ENCODE peak calls at places on chromosomes 7 and 10, in six cellular contexts. J is fibroblast of villous mesenchyme, A is hepatocyte, L is astrocyte of the cerebellum, E is HFF-Myc, H is omental fat pad. U is an unnamed sample.

GRCh38 chr7:7104971-7105370 is 77.4 kb upstream of the C1GALT1 start:
- DNase-seq in J (no peak), A (no peak), L (no peak), E (no peak), H (no peak), U (no peak)

GRCh38 chr7:149880871-149881301 is 7.1 kb downstream of the ATP6V0E2 start:
- DNase-seq in J (peak), A (peak), L (no peak), E (no peak), H (peak), U (no peak)

GRCh38 chr7:155831807-155832524 is 19.7 kb upstream of the SHH start:
- DNase-seq in J (no peak), A (peak), L (no peak), E (no peak), H (no peak), U (no peak)

GRCh38 chr7:151888079-151888673 is 11.3 kb upstream of the PRKAG2 start:
- DNase-seq in J (no peak), A (no peak), L (no peak), E (no peak), H (no peak), U (no peak)

GRCh38 chr10:124869941-124870340 is 68.3 kb downstream of the ABRAXAS2 start:
- DNase-seq in J (no peak), A (no peak), L (no peak), E (no peak), H (no peak), U (no peak)

GRCh38 chr10:80182986-80183385 is 22.4 kb downstream of the ANXA11 start:
- DNase-seq in J (no peak), A (no peak), L (no peak), E (no peak), H (no peak), U (no peak)

GRCh38 chr7:125661677-125662076 is 732.1 kb upstream of the POT1 start:
- DNase-seq in J (no peak), A (no peak), L (no peak), E (no peak), H (no peak), U (no peak)

GRCh38 chr10:97673736-97674525 is 13.1 kb downstream of the AVPI1 start:
- DNase-seq in J (peak), A (no peak), L (no peak), E (peak), H (no peak), U (no peak)

GRCh38 chr7:103928581-103928980 is 60.9 kb downstream of the RELN start:
- DNase-seq in J (no peak), A (no peak), L (no peak), E (no peak), H (no peak), U (no peak)

GRCh38 chr10:4450981-4451501 is 375.0 kb upstream of the AKR1E2 start:
- DNase-seq in J (peak), A (no peak), L (peak), E (peak), H (no peak), U (peak)

GRCh38 chr10:86022906-86023305 is 343.7 kb downstream of the GRID1 start:
- DNase-seq in J (no peak), A (no peak), L (no peak), E (no peak), H (no peak), U (no peak)

GRCh38 chr10:20630092-20630643 is 266.9 kb downstream of the NEBL start:
- DNase-seq in J (no peak), A (no peak), L (no peak), E (no peak), H (no peak), U (no peak)

GRCh38 chr7:138865843-138866242 is 67.8 kb upstream of the ATP6V0A4 start:
- DNase-seq in J (no peak), A (no peak), L (no peak), E (no peak), H (no peak), U (no peak)

GRCh38 chr7:98755138-98755898 is 114.5 kb downstream of the TMEM130 start:
- DNase-seq in J (no peak), A (no peak), L (no peak), E (no peak), H (no peak), U (no peak)
- TF ChIP-seq CTCF in J (no peak), A (peak), L (no peak), E (no peak), H (no peak), U (no peak)

GRCh38 chr10:121577568-121577967 is 20.7 kb downstream of the FGFR2 start:
- DNase-seq in J (no peak), A (no peak), L (no peak), E (no peak), H (no peak), U (no peak)
- TF ChIP-seq CTCF in J (no peak), A (no peak), L (no peak), E (no peak), H (no peak), U (no peak)

DNA sequence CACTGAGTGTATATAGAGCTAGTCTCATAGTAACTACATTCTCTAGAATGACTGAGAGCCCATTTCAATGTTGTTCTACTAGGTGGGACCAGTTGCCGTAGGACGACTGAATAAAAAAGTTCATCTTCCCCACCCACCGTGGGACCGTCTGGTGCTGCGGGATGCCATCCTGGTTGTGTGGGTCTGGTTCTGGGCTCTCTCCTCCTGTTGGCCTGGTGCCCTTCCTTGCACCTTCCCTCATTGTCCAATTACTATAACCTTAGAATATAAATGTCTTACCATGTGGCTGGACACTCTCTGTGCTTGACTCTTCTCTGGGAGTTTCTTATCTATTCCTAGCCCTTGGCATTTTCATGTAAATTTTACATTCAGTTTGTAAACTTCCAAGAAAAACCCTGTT is 344.4 kb downstream of the TCERG1L start:
- DNase-seq in J (no peak), A (no peak), L (no peak), E (no peak), H (no peak), U (no peak)
- TF ChIP-seq CTCF in J (no peak), A (no peak), L (no peak), E (no peak), H (no peak), U (no peak)

DNA sequence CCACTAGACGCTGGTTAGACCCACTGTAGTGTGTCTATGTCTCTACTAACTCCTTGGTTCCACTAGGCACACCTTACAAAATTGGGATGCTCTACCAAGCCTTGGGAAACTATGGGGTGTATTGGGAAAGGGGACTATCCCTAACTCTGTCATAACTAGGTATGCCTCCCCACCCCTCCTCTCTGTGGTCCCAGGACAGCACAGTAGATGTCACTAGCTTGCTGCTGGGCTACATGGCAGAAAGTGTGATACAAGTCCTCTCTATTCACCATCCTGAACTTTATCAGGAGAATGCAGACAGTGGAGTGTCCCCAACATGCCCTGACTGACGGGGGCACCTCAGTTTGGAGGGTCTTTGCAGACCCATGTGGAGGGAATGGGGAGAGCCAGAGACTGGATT is 30.3 kb upstream of the TMEM273 start:
- DNase-seq in J (no peak), A (no peak), L (no peak), E (no peak), H (no peak), U (no peak)
- TF ChIP-seq CTCF in J (no peak), A (no peak), L (no peak), E (no peak), H (no peak), U (no peak)

GRCh38 chr7:98222533-98223195 is 11.4 kb downstream of the BHLHA15 start:
- DNase-seq in J (no peak), A (peak), L (no peak), E (no peak), H (no peak), U (no peak)
- TF ChIP-seq CTCF in J (no peak), A (no peak), L (no peak), E (no peak), H (no peak), U (no peak)

GRCh38 chr7:27329917-27330316 is 87.3 kb downstream of the EVX1 start:
- DNase-seq in J (no peak), A (no peak), L (no peak), E (no peak), H (no peak), U (no peak)
- TF ChIP-seq CTCF in J (no peak), A (no peak), L (no peak), E (peak), H (no peak), U (peak)

GRCh38 chr7:97503367-97504094 is 228.4 kb upstream of the TAC1 start:
- DNase-seq in J (no peak), A (no peak), L (no peak), E (no peak), H (no peak), U (no peak)

GRCh38 chr7:97495487-97495886 is 236.4 kb upstream of the TAC1 start:
- DNase-seq in J (no peak), A (no peak), L (no peak), E (no peak), H (no peak), U (no peak)

GRCh38 chr7:97499204-97499603 is 232.7 kb upstream of the TAC1 start:
- DNase-seq in J (peak), A (peak), L (peak), E (no peak), H (no peak), U (no peak)
- TF ChIP-seq CTCF in J (no peak), A (peak), L (peak), E (peak), H (no peak), U (no peak)

GRCh38 chr7:56063882-56064625 is at the start of gene SUMF2:
- DNase-seq in J (peak), A (peak), L (peak), E (peak), H (peak), U (peak)
- TF ChIP-seq CTCF in J (no peak), A (peak), L (peak), E (no peak), H (no peak), U (peak)

DNA sequence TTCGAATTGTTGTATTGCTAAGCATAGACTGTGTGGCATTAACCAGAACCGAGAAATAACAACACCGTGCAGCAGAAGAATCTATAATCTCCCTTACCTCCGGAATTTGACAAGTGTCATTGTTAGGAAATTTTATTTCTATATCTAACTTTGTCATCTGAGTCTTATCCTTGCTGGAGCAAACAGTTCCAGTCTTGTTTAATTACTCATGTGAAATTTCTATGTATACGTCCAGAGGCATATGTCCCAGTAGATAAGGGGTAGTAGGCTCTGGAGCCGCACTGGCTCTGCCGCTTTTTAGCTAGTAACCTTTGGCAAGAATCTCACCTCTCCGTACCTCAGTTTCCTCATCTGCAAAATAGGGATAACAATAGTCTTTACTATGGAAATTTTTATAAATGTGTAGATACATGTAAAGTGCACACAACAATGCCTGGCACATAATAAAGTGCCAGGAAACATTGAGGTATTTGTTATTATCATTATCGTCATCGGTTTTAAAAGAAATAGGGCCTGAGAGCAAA is 228.6 kb downstream of the VTI1A start:
- DNase-seq in J (no peak), A (no peak), L (no peak), E (no peak), H (no peak), U (no peak)
- TF ChIP-seq CTCF in J (no peak), A (no peak), L (no peak), E (no peak), H (no peak), U (no peak)

GRCh38 chr7:12517451-12517850 is 53.1 kb upstream of the SCIN start:
- DNase-seq in J (no peak), A (no peak), L (no peak), E (no peak), H (no peak), U (no peak)

GRCh38 chr7:12524794-12525386 is 45.6 kb upstream of the SCIN start:
- DNase-seq in J (peak), A (peak), L (peak), E (peak), H (no peak), U (peak)

GRCh38 chr7:12519682-12520009 is 50.9 kb upstream of the SCIN start:
- DNase-seq in J (no peak), A (no peak), L (no peak), E (no peak), H (no peak), U (no peak)

GRCh38 chr7:12518920-12519681 is 51.4 kb upstream of the SCIN start:
- DNase-seq in J (peak), A (peak), L (no peak), E (peak), H (no peak), U (no peak)
- TF ChIP-seq CTCF in J (peak), A (peak), L (peak), E (peak), H (no peak), U (peak)

U was measured in AG09319.